ENCODE peak calls at places on chromosomes 3 and 15, in seven cellular contexts. B, Z, K, N, V, H and E are unnamed samples. For H3K4me1, the result is how much of the 10 kb centered on the place peaks cover.

GRCh38 chr3:138862924-138863775 is 28.4 kb upstream of the PIK3CB start:
- DNase-seq in B (peak), Z (peak), K (no peak), N (peak), V (no peak), H (peak), E (peak)

GRCh38 chr3:36969540-36970432 is 23.1 kb downstream of the EPM2AIP1 start:
- DNase-seq in B (peak), Z (peak), K (peak), N (peak), V (no peak), H (peak), E (peak)

GRCh38 chr3:30607032-30607833 is 832 bp downstream of the TGFBR2 start:
- DNase-seq in B (no peak), Z (peak), K (peak), N (peak), V (no peak), H (peak), E (peak)

GRCh38 chr3:134371542-134372324 is 2.5 kb downstream of the AMOTL2 start:
- DNase-seq in B (peak), Z (peak), K (no peak), N (peak), V (no peak), H (peak), E (no peak)

GRCh38 chr15:31250033-31250432 is 76.6 kb upstream of the KLF13 start:
- DNase-seq in B (no peak), Z (no peak), K (no peak), N (no peak), V (no peak), H (no peak), E (no peak)

GRCh38 chr3:36269274-36269673 is 111.0 kb upstream of the STAC start:
- DNase-seq in B (no peak), Z (no peak), K (no peak), N (no peak), V (no peak), H (no peak), E (no peak)

GRCh38 chr3:122553171-122553570 is 10.9 kb downstream of the PARP9 start:
- DNase-seq in B (no peak), Z (no peak), K (no peak), N (no peak), V (no peak), H (no peak), E (no peak)

GRCh38 chr15:62934236-62934971 is 108.1 kb upstream of the TPM1 start:
- DNase-seq in B (no peak), Z (no peak), K (no peak), N (no peak), V (no peak), H (no peak), E (no peak)

GRCh38 chr3:20608054-20608738 is 422.2 kb upstream of the SGO1 start:
- DNase-seq in B (no peak), Z (no peak), K (no peak), N (no peak), V (no peak), H (peak), E (no peak)

GRCh38 chr3:112499328-112499727 is at the start of gene BTLA:
- DNase-seq in B (no peak), Z (no peak), K (no peak), N (no peak), V (no peak), H (no peak), E (no peak)

GRCh38 chr3:89165636-89166312 is 58.4 kb downstream of the EPHA3 start:
- DNase-seq in B (no peak), Z (peak), K (peak), N (no peak), V (peak), H (peak), E (no peak)

GRCh38 chr15:70505971-70506887 is 257.1 kb downstream of the UACA start:
- DNase-seq in B (no peak), Z (peak), K (no peak), N (no peak), V (no peak), H (peak), E (no peak)

GRCh38 chr3:179512398-179512797 is 50.3 kb upstream of the ACTL6A start:
- DNase-seq in B (no peak), Z (no peak), K (no peak), N (peak), V (no peak), H (no peak), E (no peak)

GRCh38 chr3:54374214-54374855 is 252.0 kb downstream of the CACNA2D3 start:
- DNase-seq in B (no peak), Z (peak), K (peak), N (no peak), V (no peak), H (peak), E (peak)

GRCh38 chr15:29736012-29736744 is 86.1 kb downstream of the TJP1 start:
- DNase-seq in B (no peak), Z (no peak), K (no peak), N (peak), V (no peak), H (no peak), E (no peak)
- H2BK120ac ChIP-seq in B (no peak), Z (no peak), K (no peak), N (no peak), V (no peak), H (no peak), E (peak)

GRCh38 chr15:66630801-66631351 is 65.1 kb upstream of the LCTL start:
- DNase-seq in B (no peak), Z (no peak), K (no peak), N (no peak), V (no peak), H (peak), E (no peak)
- H3K4me1 ChIP-seq in B (under half), Z (under half), K (half or more), N (under half), V (under half), H (under half), E (under half)

GRCh38 chr15:68420186-68420684 is 11.7 kb downstream of the ITGA11 start:
- DNase-seq in B (no peak), Z (peak), K (peak), N (peak), V (no peak), H (peak), E (no peak)
- H3K4ac ChIP-seq in B (peak), Z (no peak), K (no peak), N (peak), V (no peak), H (no peak), E (no peak)

GRCh38 chr3:40598962-40599361 is 74.2 kb downstream of the ZNF621 start:
- DNase-seq in B (no peak), Z (no peak), K (no peak), N (no peak), V (no peak), H (no peak), E (no peak)

GRCh38 chr3:40597441-40597840 is 72.7 kb downstream of the ZNF621 start:
- DNase-seq in B (no peak), Z (no peak), K (no peak), N (no peak), V (no peak), H (peak), E (no peak)

GRCh38 chr3:40598338-40598737 is 73.6 kb downstream of the ZNF621 start:
- DNase-seq in B (no peak), Z (no peak), K (no peak), N (no peak), V (no peak), H (no peak), E (no peak)

GRCh38 chr3:40588406-40588805 is 63.6 kb downstream of the ZNF621 start:
- DNase-seq in B (no peak), Z (peak), K (no peak), N (no peak), V (no peak), H (peak), E (peak)

DNA sequence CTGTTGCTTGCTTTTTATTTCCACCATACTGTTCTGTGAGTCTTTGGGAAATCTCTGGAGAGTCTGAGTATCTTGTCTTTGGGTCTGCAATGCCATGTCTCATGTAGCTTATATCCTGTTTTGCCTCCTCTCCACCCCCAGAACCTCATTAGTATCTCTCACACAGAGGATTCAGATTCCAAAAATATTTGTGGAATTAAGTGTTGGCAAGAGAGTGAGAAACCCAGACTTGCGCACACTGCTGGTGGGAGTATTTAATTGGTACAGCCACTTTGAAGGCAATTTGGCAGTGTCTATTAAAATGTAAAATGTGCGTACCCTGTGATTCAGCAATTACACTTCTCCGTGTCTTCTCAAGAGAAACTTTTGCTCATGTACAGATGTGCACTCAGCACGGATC is 68.6 kb downstream of the ZNF621 start:
- DNase-seq in B (no peak), Z (no peak), K (no peak), N (no peak), V (no peak), H (no peak), E (no peak)
- H2BK120ac ChIP-seq in B (no peak), Z (no peak), K (no peak), N (no peak), V (no peak), H (no peak), E (no peak)

GRCh38 chr3:183098538-183099025 is 714 bp downstream of the MCCC1 start:
- DNase-seq in B (no peak), Z (no peak), K (no peak), N (no peak), V (no peak), H (no peak), E (no peak)
- H3K4me1 ChIP-seq in B (under half), Z (under half), K (under half), N (under half), V (under half), H (under half), E (under half)